ENCODE peak calls at places on chromosomes 13 and 19, in seven cellular contexts. One of them, this sample, is unnamed.

GRCh38 chr19:11138659-11139526 is 16.7 kb downstream of the SPC24 start:
- DNase-seq in H1: no peak
- DNase-seq in K562: peak
- DNase-seq in GM12878: no peak
- DNase-seq in SK-N-SH: peak
- DNase-seq in HepG2: peak
- DNase-seq in GM12891: no peak
- DNase-seq in this sample: no peak

GRCh38 chr13:43446126-43446525 is 340.6 kb downstream of the ENOX1 start:
- DNase-seq in SK-N-SH: no peak
- DNase-seq in GM12878: no peak
- DNase-seq in GM12891: no peak
- DNase-seq in H1: no peak
- DNase-seq in HepG2: no peak
- DNase-seq in K562: no peak
- DNase-seq in this sample: no peak

GRCh38 chr13:34078334-34078999 is 260.5 kb downstream of the RFC3 start:
- DNase-seq in GM12878: no peak
- DNase-seq in K562: no peak
- DNase-seq in GM12891: no peak
- DNase-seq in SK-N-SH: no peak
- DNase-seq in H1: no peak
- DNase-seq in HepG2: no peak
- DNase-seq in this sample: no peak

GRCh38 chr19:20928371-20928770 is 5.3 kb downstream of the ZNF85 start:
- DNase-seq in SK-N-SH: no peak
- DNase-seq in HepG2: no peak
- DNase-seq in GM12878: no peak
- DNase-seq in GM12891: no peak
- DNase-seq in K562: no peak
- DNase-seq in H1: no peak
- DNase-seq in this sample: no peak

GRCh38 chr13:112072531-112073244 is 5.7 kb downstream of the SOX1 start:
- DNase-seq in HepG2: no peak
- DNase-seq in GM12878: no peak
- DNase-seq in SK-N-SH: no peak
- DNase-seq in K562: no peak
- DNase-seq in GM12891: no peak
- DNase-seq in H1: no peak
- DNase-seq in this sample: no peak

GRCh38 chr19:6737873-6738725 is 719 bp upstream of the GPR108 start:
- DNase-seq in SK-N-SH: no peak
- DNase-seq in H1: no peak
- DNase-seq in HepG2: peak
- DNase-seq in K562: no peak
- DNase-seq in GM12878: no peak
- DNase-seq in GM12891: no peak
- DNase-seq in this sample: peak

GRCh38 chr13:93882086-93882651 is 597.3 kb downstream of the DCT start:
- DNase-seq in K562: no peak
- DNase-seq in GM12878: no peak
- DNase-seq in HepG2: no peak
- DNase-seq in SK-N-SH: no peak
- DNase-seq in H1: no peak
- DNase-seq in GM12891: no peak
- DNase-seq in this sample: no peak

GRCh38 chr19:4310247-4311121 is 6.1 kb downstream of the FSD1 start:
- DNase-seq in SK-N-SH: peak
- DNase-seq in GM12891: no peak
- DNase-seq in K562: peak
- DNase-seq in H1: peak
- DNase-seq in HepG2: peak
- DNase-seq in GM12878: no peak
- DNase-seq in this sample: no peak

GRCh38 chr13:60267498-60268202 is 103.9 kb upstream of the DIAPH3 start:
- DNase-seq in H1: no peak
- DNase-seq in SK-N-SH: no peak
- DNase-seq in K562: no peak
- DNase-seq in HepG2: no peak
- DNase-seq in GM12878: no peak
- DNase-seq in GM12891: no peak
- DNase-seq in this sample: no peak

GRCh38 chr13:95485045-95485517 is 67.4 kb upstream of the CLDN10 start:
- DNase-seq in GM12891: no peak
- DNase-seq in K562: peak
- DNase-seq in HepG2: peak
- DNase-seq in SK-N-SH: peak
- DNase-seq in H1: no peak
- DNase-seq in GM12878: no peak
- DNase-seq in this sample: no peak

GRCh38 chr19:28305513-28305912 is 907.4 kb downstream of the UQCRFS1 start:
- DNase-seq in SK-N-SH: no peak
- DNase-seq in HepG2: no peak
- DNase-seq in K562: no peak
- DNase-seq in GM12891: no peak
- DNase-seq in H1: no peak
- DNase-seq in GM12878: no peak
- DNase-seq in this sample: no peak

GRCh38 chr19:42433503-42434260 is 6.5 kb upstream of the LIPE start:
- DNase-seq in HepG2: peak
- DNase-seq in SK-N-SH: no peak
- DNase-seq in GM12891: no peak
- DNase-seq in H1: no peak
- DNase-seq in GM12878: no peak
- DNase-seq in K562: peak
- DNase-seq in this sample: no peak

GRCh38 chr19:3907626-3908265 is 25.1 kb upstream of the NMRK2 start:
- DNase-seq in SK-N-SH: no peak
- DNase-seq in H1: no peak
- DNase-seq in K562: peak
- DNase-seq in HepG2: no peak
- DNase-seq in GM12878: no peak
- DNase-seq in GM12891: no peak
- DNase-seq in this sample: no peak

GRCh38 chr13:35479223-35479536 is 2.7 kb upstream of the MAB21L1 start:
- DNase-seq in SK-N-SH: peak
- DNase-seq in K562: no peak
- DNase-seq in GM12891: no peak
- DNase-seq in GM12878: no peak
- DNase-seq in HepG2: no peak
- DNase-seq in H1: no peak
- DNase-seq in this sample: no peak

GRCh38 chr13:35818577-35819165 is 312.5 kb downstream of the DCLK1 start:
- DNase-seq in GM12891: no peak
- DNase-seq in GM12878: no peak
- DNase-seq in SK-N-SH: peak
- DNase-seq in H1: no peak
- DNase-seq in HepG2: peak
- DNase-seq in K562: peak
- DNase-seq in this sample: no peak

GRCh38 chr13:53254495-53254894 is 225.9 kb downstream of the OLFM4 start:
- DNase-seq in GM12891: no peak
- DNase-seq in HepG2: no peak
- DNase-seq in K562: peak
- DNase-seq in SK-N-SH: no peak
- DNase-seq in GM12878: no peak
- DNase-seq in H1: no peak
- DNase-seq in this sample: no peak

GRCh38 chr13:62846302-62846701 is 1430.7 kb upstream of the PCDH20 start:
- DNase-seq in GM12878: no peak
- DNase-seq in K562: no peak
- DNase-seq in SK-N-SH: no peak
- DNase-seq in HepG2: no peak
- DNase-seq in H1: no peak
- DNase-seq in GM12891: no peak
- DNase-seq in this sample: no peak

DNA sequence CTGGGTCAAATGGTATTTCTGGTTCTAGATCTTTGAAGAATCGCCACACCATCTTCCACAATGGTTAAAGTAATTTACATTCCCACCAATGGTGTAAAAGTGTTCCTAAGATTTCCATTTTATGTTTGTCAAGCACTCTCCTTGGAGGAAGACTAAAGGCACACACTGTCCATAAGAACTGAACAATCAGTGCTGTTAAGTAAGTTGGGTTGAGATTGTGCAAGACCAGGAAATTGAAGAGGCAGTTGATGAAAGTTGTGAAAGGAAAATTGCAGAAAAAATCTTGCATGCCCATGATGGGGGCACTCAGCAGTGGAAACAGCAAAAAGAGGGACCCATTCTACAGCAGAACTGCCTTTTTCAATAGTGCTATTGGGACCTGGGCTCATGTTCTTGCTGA is 323.6 kb downstream of the DLEU7 start:
- DNase-seq in SK-N-SH: no peak
- DNase-seq in HepG2: no peak
- DNase-seq in K562: no peak
- DNase-seq in H1: no peak
- DNase-seq in GM12891: no peak
- DNase-seq in GM12878: no peak
- DNase-seq in this sample: no peak
- TF ChIP-seq TAF1 in SK-N-SH: no peak
- TF ChIP-seq TAF1 in HepG2: no peak
- TF ChIP-seq TAF1 in K562: no peak
- TF ChIP-seq TAF1 in H1: no peak
- TF ChIP-seq TAF1 in GM12891: no peak
- TF ChIP-seq TAF1 in GM12878: no peak
- TF ChIP-seq TAF1 in this sample: no peak

GRCh38 chr19:23098988-23099387 is 17.8 kb upstream of the ZNF730 start:
- DNase-seq in SK-N-SH: no peak
- DNase-seq in GM12891: no peak
- DNase-seq in HepG2: no peak
- DNase-seq in H1: no peak
- DNase-seq in GM12878: no peak
- DNase-seq in K562: no peak
- DNase-seq in this sample: no peak
- TF ChIP-seq TAF1 in SK-N-SH: no peak
- TF ChIP-seq TAF1 in GM12891: no peak
- TF ChIP-seq TAF1 in HepG2: no peak
- TF ChIP-seq TAF1 in H1: no peak
- TF ChIP-seq TAF1 in GM12878: no peak
- TF ChIP-seq TAF1 in K562: no peak
- TF ChIP-seq TAF1 in this sample: no peak

GRCh38 chr19:45569619-45570421 is 14.8 kb downstream of the OPA3 start:
- DNase-seq in GM12891: no peak
- DNase-seq in K562: peak
- DNase-seq in H1: peak
- DNase-seq in HepG2: peak
- DNase-seq in GM12878: no peak
- DNase-seq in SK-N-SH: peak
- DNase-seq in this sample: no peak
- TF ChIP-seq TAF1 in GM12891: no peak
- TF ChIP-seq TAF1 in K562: no peak
- TF ChIP-seq TAF1 in H1: no peak
- TF ChIP-seq TAF1 in HepG2: no peak
- TF ChIP-seq TAF1 in GM12878: no peak
- TF ChIP-seq TAF1 in SK-N-SH: no peak
- TF ChIP-seq TAF1 in this sample: no peak

DNA sequence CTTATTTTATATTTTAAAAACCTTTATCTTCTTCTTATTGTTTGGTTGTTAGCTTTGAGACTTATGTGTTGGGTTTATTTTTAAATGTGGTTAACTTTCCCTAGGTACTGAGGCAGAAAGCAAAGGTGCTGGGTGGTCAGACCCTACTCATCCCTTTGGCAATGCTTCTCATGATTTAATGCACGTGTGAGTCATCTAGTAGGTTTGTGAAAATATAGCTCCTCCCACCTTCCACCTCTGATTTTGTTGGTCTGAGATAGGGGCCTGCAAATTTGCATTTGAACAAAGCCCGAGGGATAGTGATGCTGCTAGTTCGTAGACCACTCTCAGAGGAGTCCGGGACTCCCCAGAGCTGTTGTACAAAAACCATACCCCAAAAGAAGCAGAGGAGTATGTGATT is 771.3 kb upstream of the ARGLU1 start:
- DNase-seq in K562: no peak
- DNase-seq in H1: no peak
- DNase-seq in HepG2: no peak
- DNase-seq in GM12878: no peak
- DNase-seq in GM12891: no peak
- DNase-seq in SK-N-SH: no peak
- DNase-seq in this sample: no peak
- TF ChIP-seq TAF1 in K562: no peak
- TF ChIP-seq TAF1 in H1: no peak
- TF ChIP-seq TAF1 in HepG2: no peak
- TF ChIP-seq TAF1 in GM12878: no peak
- TF ChIP-seq TAF1 in GM12891: no peak
- TF ChIP-seq TAF1 in SK-N-SH: no peak
- TF ChIP-seq TAF1 in this sample: no peak

DNA sequence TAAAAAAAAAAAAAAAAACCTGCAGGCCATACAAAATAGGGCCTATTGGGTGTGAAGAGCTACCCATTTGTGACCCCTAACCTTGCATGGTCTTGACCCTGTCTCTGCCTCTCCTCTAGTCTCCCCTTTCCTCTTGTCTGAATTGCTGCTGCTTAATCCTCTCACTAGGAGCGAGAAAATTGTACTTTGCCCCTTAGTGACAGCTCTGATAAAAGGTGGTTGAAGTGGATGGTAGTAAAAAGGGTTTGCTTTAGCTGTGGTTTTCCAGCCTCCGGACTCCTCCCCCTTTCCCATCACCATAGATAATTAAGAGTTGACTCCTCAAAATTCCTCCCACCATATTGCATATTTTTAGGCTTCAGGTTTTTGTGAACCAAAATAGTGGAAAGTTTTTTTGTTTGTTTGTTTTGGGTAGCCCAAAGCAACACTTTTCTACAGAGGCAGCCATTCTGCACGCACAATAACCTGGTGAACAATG is 23.5 kb downstream of the ACTN4 start:
- DNase-seq in HepG2: peak
- DNase-seq in SK-N-SH: no peak
- DNase-seq in GM12878: no peak
- DNase-seq in GM12891: no peak
- DNase-seq in H1: no peak
- DNase-seq in K562: no peak
- DNase-seq in this sample: no peak
- TF ChIP-seq TAF1 in HepG2: no peak
- TF ChIP-seq TAF1 in SK-N-SH: no peak
- TF ChIP-seq TAF1 in GM12878: no peak
- TF ChIP-seq TAF1 in GM12891: no peak
- TF ChIP-seq TAF1 in H1: no peak
- TF ChIP-seq TAF1 in K562: no peak
- TF ChIP-seq TAF1 in this sample: no peak

DNA sequence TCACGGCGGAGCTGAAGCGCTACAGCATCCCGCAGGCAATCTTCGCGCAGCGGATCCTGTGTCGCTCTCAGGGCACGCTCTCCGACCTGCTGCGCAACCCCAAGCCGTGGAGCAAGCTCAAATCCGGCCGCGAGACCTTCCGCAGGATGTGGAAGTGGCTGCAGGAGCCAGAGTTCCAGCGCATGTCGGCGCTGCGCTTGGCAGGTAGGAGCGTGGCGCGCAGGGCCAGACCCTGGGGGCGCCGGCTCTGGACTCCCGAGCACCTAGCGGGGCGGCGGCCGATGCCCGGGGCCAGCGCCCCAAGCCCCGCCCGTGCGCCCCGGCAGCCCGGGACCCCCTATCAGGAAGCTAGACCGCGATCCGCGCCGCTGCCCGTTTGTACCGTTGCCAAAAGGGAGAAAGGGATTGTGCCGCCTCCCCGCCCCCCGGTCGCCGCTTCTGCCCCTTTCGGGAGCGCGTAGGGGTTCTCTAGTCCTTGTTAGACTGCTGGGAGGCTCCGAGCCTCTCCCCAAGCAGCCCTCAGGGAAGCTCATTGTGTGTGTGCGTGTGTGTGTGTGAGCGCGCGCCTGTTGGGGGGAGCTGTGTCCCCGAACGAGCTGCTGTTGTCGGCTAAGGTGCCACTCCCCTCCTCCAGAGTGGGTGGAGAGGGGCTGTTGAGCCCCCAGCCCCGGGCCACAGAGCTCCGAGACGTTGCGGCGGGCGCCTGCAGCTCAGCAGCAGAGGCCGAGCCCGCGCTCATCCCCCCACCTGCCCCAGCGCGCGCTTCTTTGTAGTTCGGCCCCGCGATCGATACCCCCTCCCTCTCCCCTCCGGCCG is 1.6 kb downstream of the ONECUT3 start:
- DNase-seq in H1: no peak
- DNase-seq in SK-N-SH: no peak
- DNase-seq in GM12891: no peak
- DNase-seq in GM12878: no peak
- DNase-seq in HepG2: no peak
- DNase-seq in K562: no peak
- DNase-seq in this sample: no peak
- TF ChIP-seq TAF1 in H1: no peak
- TF ChIP-seq TAF1 in SK-N-SH: no peak
- TF ChIP-seq TAF1 in GM12891: no peak
- TF ChIP-seq TAF1 in GM12878: no peak
- TF ChIP-seq TAF1 in HepG2: no peak
- TF ChIP-seq TAF1 in K562: no peak
- TF ChIP-seq TAF1 in this sample: no peak